ENCODE peak calls at places on chromosomes 5 and 9, in nine cellular contexts. O is stomach; U is ovary; G is DND-41; X is aorta; I is cardiac muscle cell; L is IMR-90; M is cardiac fibroblast; N is CD8-positive, alpha-beta memory T cell. Z is an unnamed sample.

GRCh38 chr9:27572918-27573698 is at the start of gene C9orf72:
- DNase-seq in I (no peak), N (peak), G (peak), L (peak), M (no peak), U (peak), O (peak), X (peak), Z (no peak)

GRCh38 chr5:1471240-1471853 is 26.1 kb upstream of the SLC6A3 start:
- DNase-seq in M (no peak), U (no peak), L (no peak), O (no peak), G (no peak), N (peak), I (no peak), X (peak), Z (no peak)

GRCh38 chr9:116501871-116502270 is 185.2 kb upstream of the TRIM32 start:
- DNase-seq in M (peak), I (no peak), U (no peak), N (no peak), O (no peak), L (peak), X (no peak), G (no peak), Z (no peak)

GRCh38 chr5:146767534-146767933 is 111.0 kb downstream of the PPP2R2B start:
- DNase-seq in G (no peak), I (no peak), N (no peak), M (no peak), L (no peak), U (no peak), X (no peak), O (no peak), Z (no peak)

GRCh38 chr5:106894964-106895363 is 775.8 kb downstream of the EFNA5 start:
- DNase-seq in G (no peak), N (no peak), I (peak), X (no peak), U (no peak), L (peak), M (peak), O (no peak), Z (no peak)

GRCh38 chr9:137136926-137137607 is 1.9 kb upstream of the GRIN1 start:
- DNase-seq in U (no peak), I (no peak), N (no peak), O (no peak), G (no peak), X (no peak), L (no peak), M (no peak), Z (no peak)

GRCh38 chr9:109467936-109468335 is 30.2 kb downstream of the PTPN3 start:
- DNase-seq in N (no peak), O (no peak), U (no peak), I (peak), G (peak), X (no peak), M (peak), L (peak), Z (peak)

GRCh38 chr5:77590347-77590746 is 48.2 kb downstream of the OTP start:
- DNase-seq in I (no peak), X (no peak), U (no peak), N (no peak), G (no peak), O (no peak), M (no peak), L (no peak), Z (no peak)

GRCh38 chr9:84759300-84759750 is 89.8 kb downstream of the NTRK2 start:
- DNase-seq in I (no peak), M (no peak), X (no peak), L (no peak), G (no peak), U (no peak), N (no peak), O (no peak), Z (no peak)

GRCh38 chr9:12708562-12709298 is 15.5 kb downstream of the TYRP1 start:
- DNase-seq in G (no peak), L (peak), M (peak), O (no peak), N (no peak), X (no peak), U (no peak), I (peak), Z (no peak)

GRCh38 chr9:78707481-78707977 is 410.6 kb downstream of the PSAT1 start:
- DNase-seq in L (peak), U (no peak), O (no peak), N (no peak), G (no peak), X (no peak), I (peak), M (peak), Z (no peak)

GRCh38 chr5:9381464-9381863 is 164.4 kb downstream of the SEMA5A start:
- DNase-seq in M (no peak), U (no peak), X (no peak), L (no peak), O (no peak), N (no peak), I (no peak), G (no peak), Z (no peak)

GRCh38 chr9:9750719-9751118 is 862.1 kb downstream of the PTPRD start:
- DNase-seq in U (no peak), L (no peak), G (no peak), I (no peak), X (no peak), M (no peak), N (no peak), O (no peak), Z (no peak)

GRCh38 chr9:69293186-69293585 is 31.8 kb upstream of the ENTREP1 start:
- DNase-seq in M (no peak), L (no peak), I (no peak), U (no peak), N (no peak), O (no peak), G (no peak), X (no peak), Z (no peak)

GRCh38 chr5:148984333-148984732 is 78.5 kb downstream of the SH3TC2 start:
- DNase-seq in G (no peak), I (no peak), N (no peak), L (peak), M (peak), U (no peak), X (no peak), O (no peak), Z (no peak)

GRCh38 chr5:54553659-54554207 is 36.2 kb downstream of the SNX18 start:
- DNase-seq in G (no peak), I (no peak), O (no peak), X (no peak), U (no peak), L (no peak), N (no peak), M (no peak), Z (no peak)

GRCh38 chr5:88888799-88889164 is 5.8 kb upstream of the MEF2C start:
- DNase-seq in O (no peak), N (no peak), L (no peak), X (no peak), M (peak), U (no peak), I (no peak), G (no peak), Z (no peak)
- H3K4me3 ChIP-seq in O (peak), N (no peak), L (no peak), X (peak), M (peak), U (peak), I (peak), G (no peak), Z (no peak)

GRCh38 chr5:17147225-17148120 is 70.0 kb upstream of the BASP1 start:
- DNase-seq in O (no peak), L (peak), X (no peak), G (no peak), N (no peak), U (no peak), M (no peak), I (peak), Z (no peak)
- H3K4me3 ChIP-seq in O (no peak), L (no peak), X (no peak), G (no peak), N (no peak), U (no peak), M (no peak), I (no peak), Z (no peak)

DNA sequence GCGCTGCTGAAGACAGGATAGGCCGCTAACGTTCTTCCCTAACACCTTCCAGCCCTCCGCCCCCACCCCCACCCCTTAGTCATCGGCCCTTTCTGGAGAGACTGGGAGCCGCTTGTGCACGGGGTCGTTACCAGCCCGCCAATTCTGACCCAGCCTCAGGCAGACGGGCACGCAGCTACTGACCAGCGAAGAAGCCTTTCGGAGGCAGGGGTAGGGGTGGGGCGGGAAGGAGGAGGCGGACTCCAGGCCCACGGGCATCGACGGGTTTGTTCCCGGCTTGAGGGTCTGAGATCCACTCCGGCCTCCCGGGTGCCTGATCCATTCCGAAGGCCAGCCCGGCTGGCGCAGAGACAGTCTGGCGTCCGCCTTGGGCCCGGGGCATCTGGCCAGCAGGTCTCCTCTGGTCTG is 729 bp upstream of the HAND1 start:
- DNase-seq in G (no peak), X (no peak), N (no peak), U (no peak), I (no peak), L (no peak), M (no peak), O (no peak), Z (no peak)
- H3K4me3 ChIP-seq in G (no peak), X (no peak), N (no peak), U (no peak), I (peak), L (no peak), M (no peak), O (peak), Z (no peak)

DNA sequence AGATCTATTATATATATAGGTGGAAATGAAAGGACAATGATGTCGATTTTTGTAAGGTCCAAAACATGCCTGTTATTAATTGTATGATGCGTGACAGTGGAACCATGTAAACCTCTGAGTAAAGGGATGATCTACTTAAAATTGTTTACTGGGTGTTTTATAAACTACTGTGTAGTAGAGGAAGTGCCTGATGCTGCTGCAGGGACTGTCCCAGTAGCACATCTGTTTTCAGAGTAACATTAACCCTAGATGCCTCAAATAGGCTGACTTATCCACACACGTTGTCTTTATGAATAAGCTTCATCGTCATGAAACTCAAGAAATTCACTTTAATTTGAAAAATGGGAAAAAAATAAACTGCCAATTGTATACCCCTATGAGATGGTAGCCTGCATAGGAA is 1.7 kb downstream of the CAMK4 start:
- DNase-seq in X (no peak), I (no peak), L (no peak), U (no peak), N (no peak), M (no peak), O (no peak), G (no peak), Z (no peak)
- H3K4me3 ChIP-seq in X (no peak), I (no peak), L (no peak), U (no peak), N (peak), M (no peak), O (no peak), G (no peak), Z (peak)

GRCh38 chr5:177508837-177509236 is 789 bp downstream of the DOK3 start:
- DNase-seq in I (no peak), N (no peak), G (no peak), M (no peak), L (no peak), O (no peak), U (no peak), X (no peak), Z (no peak)
- H3K4me3 ChIP-seq in I (no peak), N (no peak), G (no peak), M (no peak), L (no peak), O (peak), U (no peak), X (no peak), Z (no peak)

DNA sequence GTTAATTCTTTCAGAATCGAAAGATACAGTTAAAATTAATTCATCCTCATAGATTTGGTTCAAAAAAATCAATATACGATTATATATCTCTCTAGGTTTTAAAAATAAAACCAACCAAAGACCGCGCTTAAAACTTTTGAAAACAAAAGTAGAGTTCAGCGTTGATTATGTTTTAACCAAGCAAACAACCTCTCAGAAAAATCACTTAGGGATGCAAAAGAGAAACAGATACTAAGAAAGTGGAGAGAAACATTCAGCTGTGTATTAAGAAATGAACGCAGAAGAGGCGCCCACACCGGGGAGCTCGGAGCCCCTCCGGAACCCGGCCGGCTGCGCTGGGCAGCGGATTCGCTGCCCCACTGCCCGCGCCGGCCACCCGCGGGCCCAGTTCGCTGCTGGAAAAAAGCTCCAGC is 1.4 kb downstream of the PITX1 start:
- DNase-seq in L (no peak), O (no peak), X (no peak), U (no peak), M (peak), G (no peak), I (no peak), N (no peak), Z (no peak)
- H3K4me3 ChIP-seq in L (peak), O (peak), X (no peak), U (peak), M (no peak), G (peak), I (no peak), N (no peak), Z (no peak)

DNA sequence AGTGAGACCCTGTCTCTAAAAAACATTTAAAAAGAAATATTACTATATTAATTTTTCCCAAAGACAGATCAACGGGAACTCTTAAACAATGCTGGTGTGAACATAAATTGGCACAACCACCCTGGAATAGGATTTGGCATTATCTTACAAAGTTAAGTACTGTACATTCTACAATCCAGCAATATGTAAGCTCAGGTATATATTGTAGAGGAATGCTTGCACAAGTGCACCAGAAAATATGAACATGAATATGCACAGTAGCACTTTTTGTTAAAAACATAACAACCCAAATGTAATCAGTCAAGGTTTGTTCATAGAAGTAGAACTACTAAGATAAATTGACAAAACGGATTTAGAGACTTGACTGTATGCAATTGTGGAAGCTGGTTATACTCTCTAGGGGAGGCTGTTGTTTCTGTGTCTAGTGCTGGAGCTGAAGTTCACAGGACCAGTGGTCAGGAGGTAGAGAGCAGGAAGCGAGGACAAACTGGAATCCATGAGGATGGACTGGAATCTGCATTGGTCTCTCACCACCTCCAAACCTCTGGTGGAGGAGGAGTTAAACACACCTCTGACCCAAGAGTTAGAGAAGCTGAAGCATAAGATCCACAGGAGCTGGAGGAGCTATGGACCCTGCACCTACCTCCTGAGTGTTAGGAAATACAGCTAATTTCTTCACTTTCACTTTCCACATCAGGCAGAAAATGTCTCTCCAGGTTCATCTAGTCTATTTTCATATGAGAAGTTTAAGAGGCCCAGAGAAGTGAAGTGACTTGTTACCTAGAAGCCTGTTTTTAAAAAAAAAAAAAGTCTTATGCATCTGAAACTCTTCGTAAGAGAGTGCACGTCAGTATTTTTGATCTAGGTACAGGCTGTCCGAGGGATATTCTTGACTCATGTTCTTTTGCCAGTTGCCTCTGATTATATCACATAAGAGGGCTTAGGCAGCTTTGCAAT is 20.3 kb upstream of the RIC1 start:
- DNase-seq in L (no peak), U (no peak), X (no peak), M (peak), I (peak), G (no peak), N (no peak), O (no peak), Z (no peak)
- H3K4me3 ChIP-seq in L (no peak), U (peak), X (peak), M (peak), I (no peak), G (no peak), N (peak), O (peak), Z (no peak)

GRCh38 chr9:126221480-126221879 is 105.1 kb upstream of the MVB12B start:
- DNase-seq in U (no peak), M (no peak), N (no peak), X (no peak), L (no peak), O (no peak), G (no peak), I (no peak), Z (no peak)

GRCh38 chr9:126222835-126223431 is 103.7 kb upstream of the MVB12B start:
- DNase-seq in G (no peak), I (no peak), O (no peak), X (no peak), N (no peak), U (no peak), M (no peak), L (no peak), Z (no peak)

GRCh38 chr9:126219717-126220116 is 106.9 kb upstream of the MVB12B start:
- DNase-seq in M (no peak), N (no peak), G (no peak), L (no peak), X (no peak), U (no peak), I (no peak), O (no peak), Z (no peak)

GRCh38 chr9:126223798-126224531 is 102.7 kb upstream of the MVB12B start:
- DNase-seq in M (no peak), O (no peak), G (no peak), N (no peak), I (no peak), X (no peak), L (no peak), U (no peak), Z (no peak)

GRCh38 chr9:126222363-126222834 is 104.2 kb upstream of the MVB12B start:
- DNase-seq in O (no peak), I (no peak), X (no peak), U (no peak), G (no peak), N (no peak), M (no peak), L (no peak), Z (no peak)
- H3K4me3 ChIP-seq in O (no peak), I (no peak), X (no peak), U (no peak), G (no peak), N (no peak), M (no peak), L (no peak), Z (no peak)

Z was measured in Jurkat, Clone E6-1.